ENCODE peak calls at places on chromosomes 7 and 10, in four cellular contexts. One of them, this sample, is unnamed.

GRCh38 chr10:61157182-61157581 is 213.2 kb upstream of the RHOBTB1 start:
- DNase-seq in aorta: no peak
- DNase-seq in astrocyte: no peak
- DNase-seq in AG04450: no peak
- DNase-seq in this sample: no peak

GRCh38 chr7:86926732-86927131 is 132.7 kb downstream of the ELAPOR2 start:
- DNase-seq in aorta: no peak
- DNase-seq in astrocyte: peak
- DNase-seq in AG04450: no peak
- DNase-seq in this sample: no peak

GRCh38 chr7:13832346-13832745 is 157.1 kb downstream of the ETV1 start:
- DNase-seq in aorta: no peak
- DNase-seq in astrocyte: no peak
- DNase-seq in AG04450: no peak
- DNase-seq in this sample: no peak

GRCh38 chr10:71204746-71205145 is 7.6 kb upstream of the UNC5B start:
- DNase-seq in aorta: no peak
- DNase-seq in astrocyte: no peak
- DNase-seq in AG04450: no peak
- DNase-seq in this sample: no peak

GRCh38 chr10:70714245-70714644 is 41.9 kb downstream of the ADAMTS14 start:
- DNase-seq in aorta: no peak
- DNase-seq in astrocyte: no peak
- DNase-seq in AG04450: no peak
- DNase-seq in this sample: no peak

GRCh38 chr7:77687100-77687746 is 9.0 kb upstream of the RSBN1L start:
- DNase-seq in aorta: no peak
- DNase-seq in astrocyte: peak
- DNase-seq in AG04450: peak
- DNase-seq in this sample: no peak

GRCh38 chr10:58854811-58855210 is 321.6 kb upstream of the PHYHIPL start:
- DNase-seq in aorta: no peak
- DNase-seq in astrocyte: no peak
- DNase-seq in AG04450: no peak
- DNase-seq in this sample: no peak

GRCh38 chr7:113408999-113409398 is 290.6 kb upstream of the SMIM30 start:
- DNase-seq in aorta: no peak
- DNase-seq in astrocyte: no peak
- DNase-seq in AG04450: no peak
- DNase-seq in this sample: no peak

GRCh38 chr10:79295593-79295992 is 51.7 kb upstream of the PPIF start:
- DNase-seq in aorta: peak
- DNase-seq in astrocyte: no peak
- DNase-seq in AG04450: no peak
- DNase-seq in this sample: no peak

GRCh38 chr10:74892874-74893273 is 66.5 kb downstream of the KAT6B start:
- DNase-seq in aorta: no peak
- DNase-seq in astrocyte: no peak
- DNase-seq in AG04450: no peak
- DNase-seq in this sample: no peak

GRCh38 chr10:132606031-132606491 is 68.5 kb downstream of the INPP5A start:
- DNase-seq in aorta: no peak
- DNase-seq in astrocyte: no peak
- DNase-seq in AG04450: no peak
- DNase-seq in this sample: peak

DNA sequence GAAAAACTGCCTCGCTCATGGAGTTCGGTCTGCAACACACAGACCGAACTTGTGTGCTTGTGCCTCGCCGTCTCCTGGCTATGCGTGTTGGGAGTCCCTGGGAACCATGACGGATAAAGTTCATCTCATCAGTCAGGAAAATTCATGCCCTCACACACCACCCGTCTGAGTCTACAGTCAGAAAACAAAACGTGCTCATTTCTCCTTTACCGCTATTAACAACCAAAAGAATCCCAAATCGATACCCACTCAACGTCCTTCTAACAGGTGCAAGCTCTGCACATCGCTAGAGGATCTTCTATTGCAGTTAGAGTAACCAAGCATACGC is 13.6 kb downstream of the CNPY1 start:
- DNase-seq in aorta: no peak
- DNase-seq in astrocyte: no peak
- DNase-seq in AG04450: no peak
- DNase-seq in this sample: no peak
- H3K4me3 ChIP-seq in aorta: no peak
- H3K4me3 ChIP-seq in astrocyte: no peak
- H3K4me3 ChIP-seq in AG04450: no peak
- H3K4me3 ChIP-seq in this sample: peak

GRCh38 chr7:22305706-22306105 is 51.2 kb downstream of the RAPGEF5 start:
- DNase-seq in aorta: no peak
- DNase-seq in astrocyte: no peak
- DNase-seq in AG04450: no peak
- DNase-seq in this sample: no peak
- H3K4me3 ChIP-seq in aorta: no peak
- H3K4me3 ChIP-seq in astrocyte: no peak
- H3K4me3 ChIP-seq in AG04450: no peak
- H3K4me3 ChIP-seq in this sample: no peak

GRCh38 chr7:117157871-117158209 is 165.0 kb downstream of the WNT2 start:
- DNase-seq in aorta: no peak
- DNase-seq in astrocyte: no peak
- DNase-seq in AG04450: no peak
- DNase-seq in this sample: no peak
- H3K4me3 ChIP-seq in aorta: no peak
- H3K4me3 ChIP-seq in astrocyte: no peak
- H3K4me3 ChIP-seq in AG04450: no peak
- H3K4me3 ChIP-seq in this sample: peak

DNA sequence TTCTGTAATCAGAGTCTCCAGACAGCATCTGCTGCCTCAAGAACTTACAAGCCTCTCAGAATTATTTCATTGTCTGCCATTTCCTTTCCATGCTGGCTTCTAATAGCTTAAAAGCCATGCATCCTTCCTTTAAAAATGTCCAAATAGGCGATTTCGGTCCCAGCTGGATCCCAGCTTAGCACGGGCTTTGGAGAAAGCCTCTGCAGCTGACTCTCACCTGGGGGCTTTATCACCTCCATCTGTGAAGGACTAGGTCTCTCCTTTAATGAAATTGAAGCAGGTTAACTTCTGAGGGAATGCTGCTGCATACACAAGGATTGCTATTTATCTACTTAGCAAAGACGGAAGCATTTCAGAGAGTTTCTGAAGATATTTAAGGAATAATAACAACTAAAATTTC is 48.1 kb downstream of the MALRD1 start:
- DNase-seq in aorta: no peak
- DNase-seq in astrocyte: no peak
- DNase-seq in AG04450: no peak
- DNase-seq in this sample: no peak
- H3K4me3 ChIP-seq in aorta: no peak
- H3K4me3 ChIP-seq in astrocyte: no peak
- H3K4me3 ChIP-seq in AG04450: no peak
- H3K4me3 ChIP-seq in this sample: no peak

GRCh38 chr7:24946467-24946866 is 33.5 kb downstream of the OSBPL3 start:
- DNase-seq in aorta: no peak
- DNase-seq in astrocyte: no peak
- DNase-seq in AG04450: no peak
- DNase-seq in this sample: no peak
- H3K4me3 ChIP-seq in aorta: no peak
- H3K4me3 ChIP-seq in astrocyte: no peak
- H3K4me3 ChIP-seq in AG04450: no peak
- H3K4me3 ChIP-seq in this sample: no peak

GRCh38 chr10:21891439-21891838 is 112.1 kb downstream of the DNAJC1 start:
- DNase-seq in aorta: no peak
- DNase-seq in astrocyte: no peak
- DNase-seq in AG04450: no peak
- DNase-seq in this sample: no peak

GRCh38 chr10:21885940-21886339 is 117.6 kb downstream of the DNAJC1 start:
- DNase-seq in aorta: no peak
- DNase-seq in astrocyte: no peak
- DNase-seq in AG04450: no peak
- DNase-seq in this sample: no peak

GRCh38 chr10:21888959-21889358 is 114.6 kb downstream of the DNAJC1 start:
- DNase-seq in aorta: no peak
- DNase-seq in astrocyte: no peak
- DNase-seq in AG04450: no peak
- DNase-seq in this sample: no peak

GRCh38 chr10:21894648-21895342 is 108.7 kb downstream of the DNAJC1 start:
- DNase-seq in aorta: no peak
- DNase-seq in astrocyte: no peak
- DNase-seq in AG04450: no peak
- DNase-seq in this sample: no peak

GRCh38 chr10:21889477-21890275 is 113.9 kb downstream of the DNAJC1 start:
- DNase-seq in aorta: no peak
- DNase-seq in astrocyte: no peak
- DNase-seq in AG04450: no peak
- DNase-seq in this sample: no peak
- H3K4me3 ChIP-seq in aorta: no peak
- H3K4me3 ChIP-seq in astrocyte: no peak
- H3K4me3 ChIP-seq in AG04450: no peak
- H3K4me3 ChIP-seq in this sample: no peak

DNA sequence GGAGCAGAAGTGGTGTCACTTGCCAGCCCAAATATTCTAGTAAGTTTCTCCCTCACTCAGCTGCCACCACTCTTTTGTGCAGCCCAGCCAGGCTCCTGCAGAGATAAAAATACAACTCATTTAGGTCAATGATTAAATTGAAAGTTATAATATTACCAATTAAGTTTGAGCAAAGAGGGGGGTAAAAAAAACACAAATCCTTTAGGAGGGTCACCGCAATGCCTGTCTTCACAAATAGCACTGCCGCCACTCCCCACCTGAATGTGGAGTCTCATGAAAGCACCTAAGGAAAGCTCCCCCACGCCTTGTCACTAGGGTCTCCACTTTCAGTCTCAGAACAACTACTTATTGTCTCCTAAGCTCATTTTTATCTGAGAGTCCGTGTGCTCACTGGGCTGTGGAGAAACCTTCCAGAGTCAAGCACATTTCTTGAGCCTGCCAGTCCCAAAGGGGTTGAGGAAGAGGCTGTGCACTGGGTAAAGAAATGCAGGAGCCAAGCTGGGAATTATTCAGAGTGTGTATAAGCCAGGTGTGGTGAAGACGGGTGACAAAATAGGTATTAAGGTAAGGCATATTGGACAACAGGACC is 148.7 kb downstream of the FGFR2 start:
- DNase-seq in aorta: no peak
- DNase-seq in astrocyte: no peak
- DNase-seq in AG04450: no peak
- DNase-seq in this sample: no peak
- H3K4me3 ChIP-seq in aorta: no peak
- H3K4me3 ChIP-seq in astrocyte: no peak
- H3K4me3 ChIP-seq in AG04450: no peak
- H3K4me3 ChIP-seq in this sample: no peak

GRCh38 chr7:122887198-122887597 is 938 bp upstream of the CADPS2 start:
- DNase-seq in aorta: peak
- DNase-seq in astrocyte: peak
- DNase-seq in AG04450: no peak
- DNase-seq in this sample: peak

GRCh38 chr7:122887848-122888247 is 1.6 kb upstream of the CADPS2 start:
- DNase-seq in aorta: no peak
- DNase-seq in astrocyte: no peak
- DNase-seq in AG04450: no peak
- DNase-seq in this sample: no peak

GRCh38 chr7:122885583-122886356 is 490 bp downstream of the CADPS2 start:
- DNase-seq in aorta: peak
- DNase-seq in astrocyte: peak
- DNase-seq in AG04450: no peak
- DNase-seq in this sample: peak

GRCh38 chr7:122884186-122884585 is 2.1 kb downstream of the CADPS2 start:
- DNase-seq in aorta: no peak
- DNase-seq in astrocyte: no peak
- DNase-seq in AG04450: no peak
- DNase-seq in this sample: no peak

DNA sequence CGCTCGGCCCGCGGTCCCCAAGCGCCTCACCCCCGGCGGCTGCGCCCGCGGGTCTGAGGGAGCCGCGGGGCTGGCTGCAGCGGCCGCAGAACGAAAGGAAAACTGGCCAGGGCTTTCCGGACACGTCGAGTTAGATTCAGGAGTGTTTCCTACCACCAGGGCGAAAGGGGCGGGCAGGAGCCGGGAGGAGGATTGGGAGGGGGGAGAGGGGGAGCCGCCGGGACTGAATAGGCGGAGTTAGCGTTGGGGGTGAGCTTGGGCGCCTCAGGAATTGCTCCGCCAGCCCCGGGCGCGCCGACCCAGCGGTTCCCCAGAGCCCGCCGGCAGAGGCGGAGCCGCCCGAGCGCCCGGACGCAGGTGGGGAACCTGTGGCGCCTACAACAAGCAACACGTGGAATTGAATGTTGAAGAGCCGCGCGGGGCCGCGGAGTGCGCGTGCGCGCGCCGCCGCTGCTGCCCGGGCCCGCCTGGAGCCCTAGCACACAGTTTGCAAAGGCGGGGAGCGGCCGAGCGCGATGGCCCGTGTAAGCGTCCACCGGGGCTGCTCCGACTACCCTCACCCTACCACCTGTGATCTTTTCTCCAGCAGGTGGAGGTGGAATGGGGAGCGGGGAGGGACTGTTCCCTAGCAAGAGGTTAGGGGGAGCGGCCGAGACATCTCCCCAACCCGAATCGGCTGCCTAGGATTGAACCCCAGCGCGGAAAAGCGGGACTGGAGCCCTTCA is at the start of gene CADPS2:
- DNase-seq in aorta: peak
- DNase-seq in astrocyte: peak
- DNase-seq in AG04450: peak
- DNase-seq in this sample: peak
- H3K4me3 ChIP-seq in aorta: peak
- H3K4me3 ChIP-seq in astrocyte: peak
- H3K4me3 ChIP-seq in AG04450: peak
- H3K4me3 ChIP-seq in this sample: peak

GRCh38 chr7:18497800-18498199 is 2.3 kb downstream of the HDAC9 start:
- DNase-seq in aorta: no peak
- DNase-seq in astrocyte: no peak
- DNase-seq in AG04450: no peak
- DNase-seq in this sample: no peak
- H3K4me3 ChIP-seq in aorta: peak
- H3K4me3 ChIP-seq in astrocyte: no peak
- H3K4me3 ChIP-seq in AG04450: no peak
- H3K4me3 ChIP-seq in this sample: peak

GRCh38 chr10:68600041-68600778 is 40.1 kb downstream of the TET1 start:
- DNase-seq in aorta: peak
- DNase-seq in astrocyte: peak
- DNase-seq in AG04450: peak
- DNase-seq in this sample: no peak

GRCh38 chr10:68603766-68604165 is 43.6 kb downstream of the TET1 start:
- DNase-seq in aorta: no peak
- DNase-seq in astrocyte: no peak
- DNase-seq in AG04450: no peak
- DNase-seq in this sample: no peak

GRCh38 chr10:68602434-68602833 is 42.3 kb downstream of the TET1 start:
- DNase-seq in aorta: no peak
- DNase-seq in astrocyte: no peak
- DNase-seq in AG04450: no peak
- DNase-seq in this sample: no peak

GRCh38 chr10:68599754-68600040 is 39.6 kb downstream of the TET1 start:
- DNase-seq in aorta: no peak
- DNase-seq in astrocyte: no peak
- DNase-seq in AG04450: no peak
- DNase-seq in this sample: no peak

GRCh38 chr10:68601490-68602265 is 41.5 kb downstream of the TET1 start:
- DNase-seq in aorta: no peak
- DNase-seq in astrocyte: no peak
- DNase-seq in AG04450: no peak
- DNase-seq in this sample: no peak
- H3K4me3 ChIP-seq in aorta: no peak
- H3K4me3 ChIP-seq in astrocyte: peak
- H3K4me3 ChIP-seq in AG04450: peak
- H3K4me3 ChIP-seq in this sample: no peak